ENCODE peak calls at places on chromosome 11, in four cellular contexts. J is PC-9, T is GM12878, V is HCT116. L is an unnamed sample.

GRCh38 chr11:8356216-8356615 is 92.5 kb upstream of the LMO1 start:
- DNase-seq in T (no peak), V (no peak), J (no peak), L (no peak)

GRCh38 chr11:22656128-22656527 is 10.3 kb upstream of the GAS2 start:
- DNase-seq in T (no peak), J (no peak), V (no peak), L (no peak)

GRCh38 chr11:69007978-69008381 is 5.1 kb downstream of the MRGPRF start:
- DNase-seq in J (peak), T (no peak), V (no peak), L (no peak)

GRCh38 chr11:103532133-103532788 is 423.0 kb downstream of the DYNC2H1 start:
- DNase-seq in T (no peak), J (no peak), V (no peak), L (no peak)

GRCh38 chr11:125082611-125083311 is 19.7 kb downstream of the SLC37A2 start:
- DNase-seq in V (peak), J (peak), T (no peak), L (no peak)

GRCh38 chr11:92702037-92702436 is 267.4 kb upstream of the MTNR1B start:
- DNase-seq in T (no peak), J (no peak), V (no peak), L (no peak)

GRCh38 chr11:40435344-40435743 is 1024.1 kb downstream of the LRRC4C start:
- DNase-seq in J (no peak), T (no peak), V (no peak), L (no peak)

GRCh38 chr11:112310414-112310813 is 49.8 kb upstream of the PLET1 start:
- DNase-seq in V (no peak), J (no peak), T (no peak), L (no peak)

GRCh38 chr11:122637538-122637937 is 18.0 kb upstream of the UBASH3B start:
- DNase-seq in J (no peak), V (no peak), T (no peak), L (peak)

GRCh38 chr11:122632178-122632824 is 23.2 kb upstream of the UBASH3B start:
- DNase-seq in J (no peak), T (no peak), V (no peak), L (no peak)

GRCh38 chr11:122628691-122629555 is 26.6 kb upstream of the UBASH3B start:
- DNase-seq in T (no peak), J (peak), V (peak), L (peak)

GRCh38 chr11:122633219-122633829 is 22.2 kb upstream of the UBASH3B start:
- DNase-seq in J (no peak), V (no peak), T (no peak), L (peak)

DNA sequence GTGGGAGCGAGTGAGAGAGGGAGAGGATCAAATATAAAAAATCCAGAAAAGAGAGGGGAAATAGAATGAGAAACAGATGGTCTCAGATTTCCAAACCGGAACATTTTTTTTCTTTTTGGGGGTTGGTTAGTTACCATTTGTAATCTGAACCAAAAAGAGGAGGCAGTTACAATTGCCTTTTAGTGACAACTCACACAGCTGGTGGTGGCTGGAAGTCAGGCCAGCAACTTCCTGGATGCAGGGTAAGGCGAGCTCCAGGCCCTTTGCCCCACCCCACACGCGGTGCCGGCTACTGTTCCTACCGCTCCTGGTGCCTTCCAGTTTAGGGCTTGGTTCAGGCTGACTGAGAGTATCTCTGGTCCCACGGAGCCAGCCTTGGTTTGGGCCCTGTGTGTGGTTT is 21.0 kb upstream of the UBASH3B start:
- DNase-seq in T (no peak), V (no peak), J (peak), L (peak)
- H2AFZ ChIP-seq in T (no peak), V (peak), J (peak), L (peak)

GRCh38 chr11:79160786-79161403 is 279.9 kb downstream of the TENM4 start:
- DNase-seq in J (no peak), T (no peak), V (no peak), L (no peak)
- TF ChIP-seq CTCF in J (no peak), T (peak), V (peak), L (no peak)

GRCh38 chr11:5600374-5600851 is 4.0 kb downstream of the TRIM6 start:
- DNase-seq in T (peak), J (no peak), V (peak), L (peak)
- H2AFZ ChIP-seq in T (no peak), J (no peak), V (peak), L (no peak)

GRCh38 chr11:81005595-81005994 is 1564.8 kb upstream of the TENM4 start:
- DNase-seq in V (no peak), J (no peak), T (no peak), L (no peak)

GRCh38 chr11:80995523-80995922 is 1554.7 kb upstream of the TENM4 start:
- DNase-seq in J (no peak), T (no peak), V (no peak), L (no peak)

GRCh38 chr11:81002374-81002773 is 1561.5 kb upstream of the TENM4 start:
- DNase-seq in T (no peak), J (no peak), V (no peak), L (no peak)

GRCh38 chr11:81004576-81004975 is 1563.7 kb upstream of the TENM4 start:
- DNase-seq in J (no peak), T (no peak), V (no peak), L (no peak)

DNA sequence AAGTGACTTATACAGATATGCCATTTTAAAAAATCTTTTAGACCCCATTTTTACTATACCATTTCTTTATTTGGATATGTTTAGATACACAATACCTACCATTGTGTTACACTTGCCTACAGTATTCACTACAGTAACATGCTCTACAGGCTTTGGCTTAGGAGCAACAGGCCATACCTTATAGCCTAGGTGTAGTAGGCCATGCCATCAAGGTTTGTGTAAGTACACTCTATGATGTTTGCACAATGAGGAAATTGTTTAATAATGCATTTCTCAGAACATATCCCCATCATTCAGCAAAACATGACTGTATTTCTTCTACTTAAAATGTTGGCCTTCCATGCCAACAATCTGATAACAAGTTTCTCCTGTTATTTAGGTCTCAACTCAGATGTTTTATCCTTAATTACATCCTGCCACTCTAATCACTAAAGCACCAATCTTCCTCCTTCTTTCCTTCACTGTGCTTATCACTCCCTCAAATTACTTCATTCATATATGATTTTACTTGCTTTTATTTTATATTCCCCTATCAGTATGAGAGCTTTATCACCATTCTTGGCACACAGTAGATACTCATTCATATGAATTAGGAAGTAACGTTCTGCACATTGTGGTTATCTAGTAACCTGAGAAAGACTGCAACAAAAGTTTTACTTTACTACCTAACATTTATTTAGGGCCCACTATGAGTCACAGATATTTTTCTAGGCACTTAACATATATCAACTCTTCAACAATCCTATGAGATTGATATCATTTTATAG is 1559.7 kb upstream of the TENM4 start:
- DNase-seq in V (no peak), J (no peak), T (no peak), L (no peak)
- TF ChIP-seq CTCF in V (no peak), J (no peak), T (no peak), L (no peak)

GRCh38 chr11:45304992-45305335 is 18.8 kb upstream of the SYT13 start:
- DNase-seq in V (no peak), J (no peak), T (no peak), L (no peak)
- H2AFZ ChIP-seq in V (no peak), J (no peak), T (peak), L (no peak)

DNA sequence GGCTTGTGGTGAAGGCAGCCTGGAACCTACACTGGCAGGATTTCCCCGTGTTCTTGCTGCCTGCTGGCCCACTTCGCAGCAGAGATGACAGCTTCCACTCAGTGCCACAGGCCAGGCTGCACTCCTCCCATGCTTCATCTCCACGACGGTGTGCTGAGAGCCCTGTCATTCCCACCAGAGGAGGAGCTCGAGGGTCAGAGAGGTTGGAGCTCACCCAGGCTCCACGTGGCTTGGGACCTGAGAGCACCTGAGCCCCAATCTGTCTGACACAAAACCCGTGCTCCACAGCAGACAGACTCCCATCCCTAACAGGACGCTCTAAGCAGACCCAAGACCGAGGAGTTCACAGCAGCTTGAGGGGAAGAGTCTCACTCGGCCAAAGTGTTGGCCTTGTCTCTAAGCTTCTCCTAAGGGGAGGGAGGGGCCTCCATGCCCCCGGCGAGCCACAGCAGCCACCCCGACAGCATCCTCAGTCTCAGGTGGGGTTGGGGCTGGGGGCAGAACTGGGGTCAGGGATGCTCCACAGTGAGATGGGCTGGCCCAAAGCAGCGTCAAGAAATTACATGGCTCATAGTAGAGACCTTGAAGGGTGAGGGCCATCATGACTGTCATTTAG is 10.7 kb downstream of the LRFN4 start:
- DNase-seq in J (no peak), V (no peak), T (no peak), L (no peak)
- TF ChIP-seq CTCF in J (no peak), V (peak), T (no peak), L (peak)

L was measured in OCI-LY7.